ENCODE peak calls at places on chromosomes 7 and 10, in nine cellular contexts. C is NCI-H2029 treated with DMSO at 0.1 percent for 48 hours; Z is amniotic stem cell; X is RWPE1; T is activated CD4-positive, CD25-positive, alpha-beta regulatory T cell; N is AG10803; S is AG04450; Y is GM04504; A is HuH-7. L is an unnamed sample.

GRCh38 chr10:24645784-24646183 is 77.9 kb downstream of the ARHGAP21 start:
- DNase-seq in T (no peak), A (no peak), Z (no peak), N (no peak), S (no peak), X (no peak), C (no peak), Y (no peak), L (no peak)

GRCh38 chr10:33391611-33392010 is 57.1 kb upstream of the NRP1 start:
- DNase-seq in Z (no peak), Y (no peak), T (no peak), S (no peak), C (no peak), N (no peak), A (no peak), X (no peak), L (no peak)

GRCh38 chr7:38070718-38071117 is 107.3 kb upstream of the STARD3NL start:
- DNase-seq in T (no peak), Z (no peak), X (no peak), A (no peak), Y (peak), N (peak), S (no peak), C (no peak), L (no peak)

GRCh38 chr10:98172495-98172894 is 38.0 kb downstream of the R3HCC1L start:
- DNase-seq in A (no peak), X (no peak), C (no peak), T (no peak), S (no peak), N (peak), Z (no peak), Y (no peak), L (no peak)

GRCh38 chr10:58754419-58755180 is 241.9 kb downstream of the BICC1 start:
- DNase-seq in Y (no peak), X (no peak), T (no peak), N (peak), A (no peak), S (no peak), C (no peak), Z (no peak), L (no peak)

GRCh38 chr7:28755255-28755654 is 202.9 kb downstream of the TRIL start:
- DNase-seq in X (peak), C (no peak), A (no peak), Y (no peak), T (no peak), S (no peak), Z (peak), N (peak), L (no peak)

GRCh38 chr7:143388491-143389101 is 7.5 kb downstream of the ZYX start:
- DNase-seq in T (no peak), N (no peak), A (no peak), Y (no peak), S (no peak), Z (no peak), X (no peak), C (no peak), L (no peak)

GRCh38 chr7:86600506-86601290 is 43.0 kb upstream of the GRM3 start:
- DNase-seq in Z (no peak), C (no peak), Y (no peak), N (no peak), X (no peak), S (no peak), T (no peak), A (peak), L (no peak)

GRCh38 chr7:4169505-4169904 is 512.6 kb upstream of the FOXK1 start:
- DNase-seq in X (peak), C (no peak), S (no peak), N (no peak), A (no peak), Y (no peak), T (no peak), Z (no peak), L (no peak)